ENCODE peak calls at places on chromosomes 11 and 22, in ten cellular contexts. I is cardiac muscle cell, O is myocyte, J is smooth muscle cell of the brain vasculature, Y is right cardiac atrium, S is tibial artery, N is NCI-H1417, R is aorta, U is GM12865, P is neural crest cell. T is an unnamed sample.

GRCh38 chr11:120233207-120233803 is 6.6 kb upstream of the POU2F3 start:
- DNase-seq in U (no peak), N (no peak), I (no peak), Y (no peak), R (no peak), J (no peak), O (no peak), S (no peak), P (no peak), T (peak)

GRCh38 chr11:116773203-116774112 is 671 bp upstream of the BUD13 start:
- DNase-seq in J (no peak), N (no peak), S (peak), R (no peak), P (peak), Y (no peak), U (peak), I (no peak), O (no peak), T (no peak)

GRCh38 chr11:40388097-40388818 is 1071.2 kb downstream of the LRRC4C start:
- DNase-seq in P (no peak), I (no peak), R (no peak), O (no peak), N (no peak), Y (no peak), U (no peak), J (no peak), S (no peak), T (peak)

GRCh38 chr11:31817054-31817620 is 6.0 kb upstream of the PAX6 start:
- DNase-seq in P (peak), Y (no peak), N (peak), U (no peak), O (no peak), J (no peak), S (no peak), I (no peak), R (no peak), T (no peak)

GRCh38 chr11:104999716-105000115 is 23.3 kb downstream of the CASP5 start:
- DNase-seq in U (no peak), N (no peak), J (no peak), Y (no peak), R (no peak), I (no peak), O (no peak), P (no peak), S (no peak), T (no peak)

GRCh38 chr11:113401718-113402117 is 14.1 kb downstream of the ANKK1 start:
- DNase-seq in Y (peak), P (no peak), S (peak), O (peak), U (no peak), N (peak), J (no peak), I (no peak), R (peak), T (peak)

GRCh38 chr11:77473001-77473800 is 693 bp downstream of the PAK1 start:
- DNase-seq in N (peak), R (peak), U (peak), S (no peak), Y (peak), O (peak), P (peak), I (peak), J (no peak), T (peak)

GRCh38 chr11:131710511-131710910 is 340.1 kb downstream of the NTM start:
- DNase-seq in Y (no peak), P (no peak), N (no peak), U (no peak), I (no peak), J (no peak), S (no peak), R (no peak), O (peak), T (peak)

GRCh38 chr11:76962583-76963416 is 71.4 kb upstream of the B3GNT6 start:
- DNase-seq in O (no peak), J (no peak), S (no peak), P (no peak), N (no peak), I (no peak), U (peak), R (no peak), Y (no peak), T (peak)

GRCh38 chr11:58060535-58060934 is 29.8 kb downstream of the OR6Q1 start:
- DNase-seq in S (no peak), O (no peak), N (no peak), U (no peak), J (no peak), Y (no peak), R (no peak), P (no peak), I (no peak), T (no peak)

GRCh38 chr11:64559351-64560138 is 31.5 kb upstream of the SLC22A12 start:
- DNase-seq in O (no peak), Y (no peak), R (no peak), N (no peak), I (no peak), S (no peak), U (no peak), J (no peak), P (no peak), T (no peak)

GRCh38 chr22:27783436-27784098 is 18.0 kb downstream of the MN1 start:
- DNase-seq in Y (peak), N (no peak), O (no peak), J (no peak), P (no peak), U (no peak), R (peak), I (no peak), S (no peak), T (no peak)

GRCh38 chr11:96113100-96113710 is 189.3 kb upstream of the MTMR2 start:
- DNase-seq in Y (no peak), O (peak), I (no peak), P (no peak), S (no peak), R (no peak), N (no peak), J (no peak), U (no peak), T (no peak)